ENCODE peak calls at places on chromosomes 4 and X, in six cellular contexts. Z is activated CD8-positive, alpha-beta memory T cell treated with anti-CD3 and anti-CD28 coated beads, Interleukin-2, amount 50 U/mL, for 4 hours; I is bronchial epithelial cell; B is effector memory CD4-positive, alpha-beta T cell; R is astrocyte of the hippocampus; Q is activated CD4-positive, alpha-beta T cell treated with anti-CD3 and anti-CD28 coated beads for 4 hours. Y is an unnamed sample.

GRCh38 chr4:59122626-59123025 is 2012.4 kb upstream of the IGFBP7 start:
- DNase-seq in Z (no peak), I (no peak), B (no peak), R (no peak), Q (no peak), Y (no peak)

GRCh38 chrX:42456301-42456700 is 321.7 kb downstream of the PPP1R2C start:
- DNase-seq in Z (no peak), I (no peak), B (no peak), R (no peak), Q (no peak), Y (no peak)

GRCh38 chr4:144903953-144904711 is 193.9 kb downstream of the ANAPC10 start:
- DNase-seq in Z (no peak), I (peak), B (no peak), R (peak), Q (no peak), Y (no peak)

GRCh38 chr4:41797260-41797659 is 48.7 kb upstream of the PHOX2B start:
- DNase-seq in Z (no peak), I (no peak), B (no peak), R (no peak), Q (no peak), Y (no peak)

GRCh38 chr4:83860200-83860599 is 324.3 kb downstream of the GPAT3 start:
- DNase-seq in Z (no peak), I (no peak), B (no peak), R (no peak), Q (no peak), Y (no peak)

GRCh38 chr4:81378398-81378797 is 93.3 kb downstream of the RASGEF1B start:
- DNase-seq in Z (no peak), I (no peak), B (no peak), R (no peak), Q (no peak), Y (no peak)

GRCh38 chr4:1536579-1537409 is 130.6 kb upstream of the NKX1-1 start:
- DNase-seq in Z (no peak), I (no peak), B (no peak), R (no peak), Q (no peak), Y (no peak)

GRCh38 chrX:132488819-132489255 is at the start of gene MBNL3:
- DNase-seq in Z (peak), I (peak), B (peak), R (peak), Q (peak), Y (peak)

GRCh38 chr4:105979506-105979905 is 84.2 kb downstream of the NPNT start:
- DNase-seq in Z (no peak), I (no peak), B (no peak), R (no peak), Q (no peak), Y (no peak)

GRCh38 chr4:100023800-100024199 is 73.7 kb upstream of the H2AZ1 start:
- DNase-seq in Z (no peak), I (no peak), B (no peak), R (no peak), Q (no peak), Y (no peak)

GRCh38 chrX:119647089-119647488 is 40.9 kb upstream of the NKRF start:
- DNase-seq in Z (no peak), I (no peak), B (no peak), R (no peak), Q (no peak), Y (no peak)

GRCh38 chr4:184392748-184393334 is 81.5 kb downstream of the IRF2 start:
- DNase-seq in Z (no peak), I (no peak), B (no peak), R (no peak), Q (no peak), Y (peak)

GRCh38 chr4:28677808-28678207 is 1817.2 kb downstream of the STIM2 start:
- DNase-seq in Z (no peak), I (no peak), B (no peak), R (no peak), Q (no peak), Y (no peak)

GRCh38 chr4:957581-958313 is 15.6 kb downstream of the DGKQ start:
- DNase-seq in Z (no peak), I (no peak), B (no peak), R (no peak), Q (no peak), Y (no peak)

GRCh38 chrX:12423346-12423745 is 285.1 kb downstream of the FRMPD4 start:
- DNase-seq in Z (no peak), I (no peak), B (no peak), R (no peak), Q (no peak), Y (no peak)

GRCh38 chrX:154116514-154116913 is 19.0 kb upstream of the MECP2 start:
- DNase-seq in Z (no peak), I (no peak), B (no peak), R (no peak), Q (no peak), Y (no peak)

GRCh38 chrX:154436597-154437397 is at the start of gene GDI1:
- DNase-seq in Z (peak), I (no peak), B (peak), R (peak), Q (peak), Y (peak)

GRCh38 chr4:173243917-173244658 is 75.5 kb downstream of the GALNT7 start:
- DNase-seq in Z (no peak), I (no peak), B (no peak), R (peak), Q (no peak), Y (no peak)

GRCh38 chr4:78155616-78156105 is 98.5 kb downstream of the FRAS1 start:
- DNase-seq in Z (no peak), I (no peak), B (no peak), R (peak), Q (no peak), Y (no peak)

GRCh38 chr4:100147684-100148083 is 42.6 kb downstream of the DDIT4L start:
- DNase-seq in Z (no peak), I (no peak), B (no peak), R (no peak), Q (no peak), Y (no peak)

GRCh38 chr4:38409852-38410251 is 254.1 kb upstream of the KLF3 start:
- DNase-seq in Z (no peak), I (no peak), B (no peak), R (no peak), Q (no peak), Y (no peak)

GRCh38 chrX:35696760-35697234 is 101.3 kb upstream of the MAGEB16 start:
- DNase-seq in Z (no peak), I (peak), B (no peak), R (no peak), Q (no peak), Y (no peak)

GRCh38 chrX:148871422-148872152 is 371.2 kb downstream of the AFF2 start:
- DNase-seq in Z (no peak), I (peak), B (no peak), R (peak), Q (no peak), Y (no peak)

GRCh38 chr4:79232555-79232954 is 93.3 kb downstream of the NAA11 start:
- DNase-seq in Z (no peak), I (peak), B (no peak), R (peak), Q (no peak), Y (no peak)

GRCh38 chr4:94304365-94304971 is 38.2 kb downstream of the HPGDS start:
- DNase-seq in Z (no peak), I (peak), B (no peak), R (peak), Q (peak), Y (no peak)

GRCh38 chrX:13167444-13168207 is 123.2 kb upstream of the FAM9C start:
- DNase-seq in Z (no peak), I (peak), B (no peak), R (peak), Q (peak), Y (no peak)

GRCh38 chrX:87489071-87489470 is 28.5 kb upstream of the KLHL4 start:
- DNase-seq in Z (no peak), I (no peak), B (no peak), R (no peak), Q (no peak), Y (no peak)

GRCh38 chr4:152100378-152101201 is 339.8 kb upstream of the GATB start:
- DNase-seq in Z (peak), I (peak), B (peak), R (no peak), Q (peak), Y (no peak)

GRCh38 chr4:142741995-142742394 is 104.1 kb downstream of the INPP4B start:
- DNase-seq in Z (no peak), I (peak), B (no peak), R (no peak), Q (no peak), Y (no peak)

GRCh38 chr4:6489962-6490361 is 17.5 kb upstream of the PPP2R2C start:
- DNase-seq in Z (no peak), I (no peak), B (no peak), R (no peak), Q (no peak), Y (peak)

GRCh38 chr4:8583655-8584025 is 3.4 kb downstream of the GPR78 start:
- DNase-seq in Z (no peak), I (no peak), B (no peak), R (no peak), Q (no peak), Y (no peak)

GRCh38 chr4:133801858-133802257 is 399.7 kb downstream of the PABPC4L start:
- DNase-seq in Z (no peak), I (no peak), B (no peak), R (no peak), Q (no peak), Y (no peak)

GRCh38 chr4:111231281-111231680 is 608.4 kb upstream of the PITX2 start:
- DNase-seq in Z (no peak), I (no peak), B (no peak), R (no peak), Q (no peak), Y (no peak)

GRCh38 chr4:123479944-123480343 is 83.3 kb downstream of the SPRY1 start:
- DNase-seq in Z (no peak), I (peak), B (no peak), R (no peak), Q (no peak), Y (no peak)

Y was measured in left lobe of liver.